ENCODE peak calls at places on chromosomes 7 and 10, in four cellular contexts. N, Q, W and U are unnamed samples.

GRCh38 chr7:67976490-67976889 is 979.9 kb downstream of the TYW1 start:
- DNase-seq in N (no peak), Q (no peak), W (no peak), U (no peak)

GRCh38 chr7:2928256-2928612 is 84.1 kb upstream of the GNA12 start:
- DNase-seq in N (no peak), Q (no peak), W (no peak), U (no peak)

GRCh38 chr10:77919713-77920108 is 6.8 kb downstream of the DLG5 start:
- DNase-seq in N (peak), Q (no peak), W (peak), U (no peak)

GRCh38 chr10:100654835-100655759 is 90.3 kb upstream of the PAX2 start:
- DNase-seq in N (no peak), Q (no peak), W (no peak), U (peak)

GRCh38 chr7:112079671-112080070 is 126.5 kb downstream of the DOCK4 start:
- DNase-seq in N (no peak), Q (no peak), W (no peak), U (no peak)

GRCh38 chr10:114294549-114294948 is 55.5 kb downstream of the VWA2 start:
- DNase-seq in N (no peak), Q (no peak), W (no peak), U (no peak)

GRCh38 chr7:43039346-43039745 is 73.1 kb upstream of the HECW1 start:
- DNase-seq in N (no peak), Q (no peak), W (no peak), U (peak)

GRCh38 chr10:86282664-86283465 is 83.7 kb downstream of the GRID1 start:
- DNase-seq in N (no peak), Q (no peak), W (no peak), U (no peak)

GRCh38 chr7:90607196-90607595 is 11.1 kb downstream of the CDK14 start:
- DNase-seq in N (no peak), Q (no peak), W (no peak), U (no peak)

GRCh38 chr10:86346794-86347665 is 19.6 kb downstream of the GRID1 start:
- DNase-seq in N (no peak), Q (no peak), W (no peak), U (no peak)

GRCh38 chr7:5470721-5471311 is 47.2 kb upstream of the TNRC18 start:
- DNase-seq in N (no peak), Q (no peak), W (no peak), U (no peak)

GRCh38 chr7:7956531-7957221 is 11.9 kb upstream of the GLCCI1 start:
- DNase-seq in N (no peak), Q (no peak), W (no peak), U (no peak)

GRCh38 chr10:62083413-62083794 is 181.9 kb downstream of the ARID5B start:
- DNase-seq in N (no peak), Q (no peak), W (no peak), U (no peak)

GRCh38 chr10:98446121-98446655 is 547 bp downstream of the HPS1 start:
- DNase-seq in N (no peak), Q (no peak), W (no peak), U (peak)

GRCh38 chr10:34746094-34746493 is 69.0 kb downstream of the PARD3 start:
- DNase-seq in N (no peak), Q (no peak), W (peak), U (no peak)

GRCh38 chr7:191105-192034 is 1.0 kb upstream of the FAM20C start:
- DNase-seq in N (no peak), Q (no peak), W (no peak), U (no peak)

GRCh38 chr10:60382946-60383681 is 6.6 kb downstream of the ANK3 start:
- DNase-seq in N (no peak), Q (no peak), W (no peak), U (no peak)
- TF ChIP-seq CREB1 in N (no peak), Q (no peak), W (no peak), U (no peak)

DNA sequence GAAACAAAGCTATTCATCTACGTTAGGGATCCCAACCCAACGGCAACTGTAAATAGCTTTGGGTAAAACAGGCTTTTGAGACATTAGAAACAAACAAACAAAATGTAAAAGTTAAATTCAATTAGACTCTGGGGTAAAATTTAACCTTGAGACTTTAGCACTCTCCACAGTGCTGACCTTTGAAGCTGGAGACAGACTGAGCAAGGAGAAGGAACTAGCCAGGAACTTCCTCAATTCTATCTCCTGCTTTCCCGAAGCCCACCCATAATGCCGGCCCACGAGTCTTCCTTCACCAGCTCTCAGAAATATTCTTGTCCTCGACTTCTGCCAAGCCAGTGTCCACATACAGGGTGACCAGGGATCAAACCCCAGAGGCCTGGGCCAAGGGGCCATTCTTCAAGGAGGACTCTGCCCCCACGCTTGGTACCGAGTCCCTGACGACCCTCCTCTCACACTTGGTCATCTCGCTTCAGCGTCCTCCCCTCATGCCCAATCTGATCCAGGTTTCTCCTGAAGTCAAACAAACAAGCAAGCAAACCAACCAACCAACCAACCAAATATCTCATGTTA is 114.1 kb downstream of the HIPK2 start:
- DNase-seq in N (no peak), Q (no peak), W (no peak), U (no peak)
- TF ChIP-seq REST in N (no peak), Q (no peak), W (no peak), U (no peak)

DNA sequence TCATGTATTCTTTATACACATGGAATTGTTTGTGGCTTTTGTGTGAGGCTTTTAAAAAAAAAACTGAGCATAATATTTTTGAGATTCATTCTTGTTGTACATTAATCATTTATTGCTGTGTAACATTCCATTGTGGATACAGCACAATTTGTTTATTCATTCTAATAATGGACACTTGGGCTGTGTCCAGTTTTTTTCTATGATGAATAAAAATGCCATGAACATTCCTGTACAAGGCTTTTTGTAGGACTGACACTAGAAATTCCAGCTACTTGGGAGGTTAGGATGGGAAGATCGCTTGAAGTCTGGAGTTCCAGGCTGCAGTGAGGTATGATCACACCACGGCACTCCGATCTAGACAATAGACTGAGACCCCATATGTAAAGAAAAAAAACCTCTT is 254.3 kb upstream of the CACNA2D1 start:
- DNase-seq in N (no peak), Q (no peak), W (no peak), U (no peak)
- TF ChIP-seq CREB1 in N (no peak), Q (no peak), W (no peak), U (no peak)

DNA sequence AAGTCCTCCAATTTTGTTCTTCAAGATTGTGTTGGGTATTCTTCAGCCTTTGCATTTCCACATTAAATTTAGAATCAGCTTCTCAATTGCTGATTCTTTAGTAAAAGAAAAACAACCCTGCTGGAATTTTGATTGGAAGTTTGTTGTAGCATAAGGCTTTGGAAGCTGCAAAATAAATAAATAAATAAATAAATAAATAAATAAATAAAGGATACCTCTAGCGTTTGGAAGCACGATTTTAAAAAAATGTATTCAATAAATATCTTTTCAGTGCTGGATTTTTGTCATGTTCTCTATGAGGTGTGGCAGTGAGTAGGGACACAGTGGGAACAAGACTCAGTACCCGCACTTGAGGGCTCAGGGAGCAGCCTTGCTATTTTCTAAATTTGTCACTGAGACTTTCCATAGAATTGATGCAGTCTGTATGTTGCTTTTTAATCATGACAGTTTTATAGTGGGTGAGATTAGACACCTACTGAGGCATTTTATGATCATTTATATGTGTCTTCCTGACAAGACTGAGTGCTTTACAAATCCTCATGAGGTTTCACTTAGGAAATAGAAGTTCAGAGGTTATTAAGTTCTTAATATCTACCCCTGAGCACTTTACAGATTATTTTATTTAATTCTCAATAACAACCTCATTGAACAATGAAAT is 22.3 kb upstream of the COMMD3 start:
- DNase-seq in N (no peak), Q (no peak), W (no peak), U (no peak)
- TF ChIP-seq REST in N (no peak), Q (no peak), W (no peak), U (no peak)

GRCh38 chr7:158849553-158850389 is 6.6 kb upstream of the DYNC2I1 start:
- DNase-seq in N (no peak), Q (no peak), W (peak), U (no peak)
- TF ChIP-seq CREB1 in N (no peak), Q (no peak), W (no peak), U (no peak)

GRCh38 chr7:121475806-121476205 is 79.7 kb upstream of the FAM3C start:
- DNase-seq in N (no peak), Q (no peak), W (peak), U (no peak)
- TF ChIP-seq REST in N (no peak), Q (no peak), W (no peak), U (no peak)

GRCh38 chr10:102645741-102646609 is 1.7 kb downstream of the TRIM8 start:
- DNase-seq in N (peak), Q (peak), W (peak), U (peak)

GRCh38 chr10:102647433-102648268 is 3.4 kb downstream of the TRIM8 start:
- DNase-seq in N (no peak), Q (no peak), W (no peak), U (no peak)

GRCh38 chr10:102645388-102645740 is 1.1 kb downstream of the TRIM8 start:
- DNase-seq in N (no peak), Q (no peak), W (peak), U (peak)

GRCh38 chr10:102648269-102648888 is 4.1 kb downstream of the TRIM8 start:
- DNase-seq in N (no peak), Q (no peak), W (no peak), U (no peak)

DNA sequence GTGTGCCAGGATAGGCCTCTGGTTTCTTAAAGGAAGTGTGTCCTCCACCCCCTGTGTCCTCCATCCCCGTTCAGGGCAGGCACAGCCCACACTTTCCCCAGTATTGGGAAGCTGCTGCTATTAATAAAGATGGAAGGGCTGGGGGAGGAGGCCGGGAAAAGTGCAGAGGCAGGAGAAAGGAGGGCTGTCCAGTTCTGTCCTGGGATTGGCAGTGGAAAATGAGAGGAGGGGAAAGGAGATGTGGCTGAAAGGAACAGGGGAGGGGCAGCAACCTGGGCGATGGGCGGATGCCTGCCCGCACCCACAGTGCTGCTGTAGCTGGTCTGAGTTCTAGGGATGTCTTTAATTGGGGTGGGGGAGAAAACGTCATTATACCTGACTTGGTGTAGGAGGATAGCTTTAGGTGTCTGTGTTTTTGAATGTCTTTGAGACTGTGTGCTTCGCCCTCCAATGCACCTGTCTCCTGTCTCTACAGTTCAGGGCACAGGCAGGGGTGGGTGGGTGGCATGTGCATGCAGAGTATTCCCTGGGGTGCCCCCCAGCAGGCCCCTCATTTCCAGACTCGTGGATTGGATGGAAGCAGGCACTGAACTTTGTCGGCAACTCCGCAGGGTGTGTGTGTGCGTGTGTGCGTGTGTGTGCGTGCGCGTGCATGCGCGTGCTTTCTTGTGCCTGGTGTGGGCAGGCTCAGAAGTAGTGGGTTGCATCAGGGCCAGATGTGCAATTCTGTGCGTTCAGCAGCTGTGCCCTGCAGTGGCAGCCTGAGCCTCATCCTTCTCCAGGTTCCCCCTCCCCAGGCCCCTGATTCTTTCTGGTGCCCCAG is 2.5 kb downstream of the TRIM8 start:
- DNase-seq in N (no peak), Q (no peak), W (no peak), U (no peak)
- TF ChIP-seq CREB1 in N (no peak), Q (no peak), W (no peak), U (no peak)

DNA sequence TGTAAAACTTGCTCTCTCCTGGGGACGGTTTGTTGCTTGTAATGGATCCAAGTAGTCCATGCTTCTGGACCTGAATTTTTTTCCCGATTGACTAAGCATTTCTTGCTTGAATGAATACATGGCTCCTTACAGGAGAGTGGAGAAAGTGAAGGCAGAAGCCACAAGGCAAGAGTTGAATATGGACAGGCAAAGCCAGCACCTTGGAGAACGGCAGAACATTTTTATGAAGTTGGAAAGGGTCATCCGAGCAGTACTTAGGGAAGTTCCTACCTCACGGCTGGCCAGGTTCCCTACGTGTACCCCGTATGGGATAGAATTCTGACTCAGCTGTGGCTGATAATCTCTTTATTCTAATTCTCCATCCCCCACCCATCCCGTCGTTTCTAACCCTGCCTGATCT is 50.6 kb upstream of the MGAM2 start:
- DNase-seq in N (no peak), Q (no peak), W (no peak), U (no peak)
- TF ChIP-seq REST in N (no peak), Q (no peak), W (no peak), U (no peak)

GRCh38 chr10:118626953-118627352 is 31.5 kb upstream of the PRLHR start:
- DNase-seq in N (peak), Q (no peak), W (no peak), U (peak)
- TF ChIP-seq CREB1 in N (no peak), Q (no peak), W (no peak), U (no peak)

GRCh38 chr7:101167645-101168411 is 2.5 kb upstream of the VGF start:
- DNase-seq in N (no peak), Q (no peak), W (no peak), U (no peak)

GRCh38 chr7:101168412-101169049 is 3.2 kb upstream of the VGF start:
- DNase-seq in N (no peak), Q (no peak), W (no peak), U (peak)

GRCh38 chr7:101169838-101170531 is 4.6 kb upstream of the VGF start:
- DNase-seq in N (peak), Q (no peak), W (peak), U (peak)

GRCh38 chr7:101170617-101171441 is 5.5 kb upstream of the VGF start:
- DNase-seq in N (no peak), Q (no peak), W (no peak), U (no peak)

DNA sequence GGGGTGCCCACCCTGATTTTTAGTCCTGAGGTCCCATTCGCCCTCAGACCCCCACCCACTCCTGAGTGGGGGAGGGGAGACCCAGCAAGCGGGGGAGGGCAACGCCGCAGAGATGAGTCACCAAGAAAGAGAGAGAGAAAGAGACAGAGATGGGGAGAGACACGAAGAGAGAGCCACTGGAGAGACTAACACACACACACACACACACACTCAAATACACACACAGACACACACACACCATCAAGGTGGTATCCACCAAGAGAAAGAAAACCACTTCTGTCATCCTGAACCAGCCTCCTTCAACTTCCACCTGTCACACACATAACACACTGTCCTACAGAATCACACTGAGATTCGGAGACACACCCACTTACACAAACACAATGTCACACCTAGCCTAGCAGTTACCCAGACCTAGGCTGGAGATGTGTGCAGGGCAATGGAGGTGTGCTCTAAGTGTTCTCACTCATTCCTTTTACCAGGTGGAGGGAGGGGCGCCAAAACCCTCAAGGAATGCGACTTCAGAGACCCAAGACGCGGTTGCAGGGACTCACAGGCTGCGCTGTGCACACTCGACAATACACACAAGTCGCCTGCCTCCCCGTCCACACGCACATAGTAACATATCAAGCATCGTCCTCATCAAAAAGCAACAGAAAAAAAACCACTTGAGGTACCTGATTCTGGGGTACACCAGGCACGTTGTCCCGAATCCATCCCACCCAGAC is 3.9 kb upstream of the VGF start:
- DNase-seq in N (peak), Q (no peak), W (no peak), U (peak)
- TF ChIP-seq REST in N (no peak), Q (no peak), W (no peak), U (no peak)